ENCODE peak calls at places on chromosomes 7 and 10, in six cellular contexts. K is dorsolateral prefrontal cortex, X is brain microvascular endothelial cell, O is progenitor cell of endocrine pancreas, C is pancreas, M is NCI-H2081. G is an unnamed sample.
A peak's percentile ranks its signal among the peaks of the same experiment; 100 is the strongest.

GRCh38 chr7:158257516-158258410 is 329.9 kb downstream of the PTPRN2 start:
- DNase-seq in X (no peak), K (no peak), M (no peak), O (no peak), C (peak; percentile 55), G (no peak)

GRCh38 chr10:128438417-128439063 is 312.3 kb upstream of the MKI67 start:
- DNase-seq in M (no peak), K (no peak), O (no peak), X (no peak), C (no peak), G (no peak)

GRCh38 chr10:98074315-98074911 is 44.0 kb upstream of the CRTAC1 start:
- DNase-seq in C (no peak), M (no peak), X (peak; percentile 3), O (peak; percentile 21), K (no peak), G (peak; percentile 45)

GRCh38 chr7:25391295-25391861 is 163.1 kb upstream of the NPVF start:
- DNase-seq in X (peak; percentile 9), K (no peak), O (no peak), M (peak; percentile 15), C (no peak), G (peak; percentile 2)

GRCh38 chr7:28406192-28406591 is 6.1 kb upstream of the CREB5 start:
- DNase-seq in X (no peak), M (no peak), C (no peak), K (no peak), O (no peak), G (no peak)

GRCh38 chr7:152399344-152399743 is 36.5 kb downstream of the KMT2C start:
- DNase-seq in C (no peak), K (no peak), M (no peak), X (no peak), O (no peak), G (no peak)

GRCh38 chr7:132557489-132558044 is 18.7 kb downstream of the PLXNA4 start:
- DNase-seq in O (no peak), K (no peak), M (peak; percentile 2), C (no peak), X (no peak), G (peak; percentile 52)

GRCh38 chr7:68288099-68288498 is 1291.5 kb downstream of the TYW1 start:
- DNase-seq in C (no peak), O (no peak), M (peak; percentile 51), X (no peak), K (no peak), G (no peak)

GRCh38 chr7:266851-267840 is 22.8 kb upstream of the FOXL3 start:
- DNase-seq in O (no peak), C (peak; percentile 86), M (peak; percentile 68), K (no peak), X (no peak), G (peak; percentile 35)

GRCh38 chr10:17961551-17962422 is 10.1 kb downstream of the SLC39A12 start:
- DNase-seq in O (no peak), K (no peak), M (no peak), X (peak; percentile 33), C (no peak), G (no peak)

GRCh38 chr10:88428976-88429375 is 154.1 kb downstream of the RNLS start:
- DNase-seq in M (no peak), X (no peak), K (peak; percentile 18), C (no peak), O (no peak), G (no peak)

GRCh38 chr7:1717095-1717483 is 47.0 kb downstream of the ELFN1 start:
- DNase-seq in O (no peak), C (peak; percentile 33), K (no peak), X (no peak), M (no peak), G (no peak)

GRCh38 chr10:61029411-61029810 is 85.4 kb upstream of the RHOBTB1 start:
- DNase-seq in X (no peak), O (no peak), C (no peak), M (no peak), K (no peak), G (no peak)

GRCh38 chr7:125061776-125062397 is 132.3 kb upstream of the POT1 start:
- DNase-seq in X (peak; percentile 79), M (no peak), K (no peak), C (no peak), O (no peak), G (peak; percentile 68)

GRCh38 chr7:133572087-133572486 is 319.2 kb downstream of the EXOC4 start:
- DNase-seq in M (no peak), C (no peak), O (no peak), K (no peak), X (no peak), G (no peak)

GRCh38 chr10:35446439-35446838 is 110.1 kb downstream of the CCNY start:
- DNase-seq in X (no peak), M (no peak), C (no peak), O (no peak), K (no peak), G (no peak)

GRCh38 chr10:13839430-13839986 is 252.7 kb downstream of the PRPF18 start:
- DNase-seq in M (no peak), O (no peak), K (no peak), C (no peak), X (peak; percentile 93), G (peak; percentile 82)

GRCh38 chr7:30562498-30562897 is 32.2 kb upstream of the GARS1 start:
- DNase-seq in C (no peak), M (peak; percentile 36), X (peak; percentile 74), K (no peak), O (no peak), G (peak; percentile 89)

GRCh38 chr7:110388451-110388850 is 702.5 kb upstream of the LRRN3 start:
- DNase-seq in C (no peak), M (no peak), O (no peak), X (no peak), K (no peak), G (no peak)

GRCh38 chr7:48259463-48260280 is 88.4 kb downstream of the ABCA13 start:
- DNase-seq in K (no peak), C (no peak), O (no peak), X (no peak), M (no peak), G (no peak)

GRCh38 chr7:128893251-128894100 is 17.0 kb downstream of the KCP start:
- DNase-seq in K (no peak), X (no peak), C (peak; percentile 60), O (no peak), M (no peak), G (no peak)

GRCh38 chr7:100127866-100128601 is 1.3 kb downstream of the MBLAC1 start:
- DNase-seq in X (no peak), O (no peak), M (no peak), C (peak; percentile 81), K (no peak), G (peak; percentile 33)

GRCh38 chr10:113053881-113054280 is 103.8 kb downstream of the TCF7L2 start:
- DNase-seq in O (no peak), M (no peak), C (no peak), K (no peak), X (no peak), G (peak; percentile 94)

GRCh38 chr10:13717936-13718772 is 131.4 kb downstream of the PRPF18 start:
- DNase-seq in M (no peak), C (peak; percentile 90), K (no peak), O (peak; percentile 33), X (peak; percentile 90), G (no peak)

GRCh38 chr7:2785071-2785500 is 59.0 kb downstream of the GNA12 start:
- DNase-seq in X (peak; percentile 75), C (no peak), O (no peak), K (no peak), M (no peak), G (peak; percentile 83)

GRCh38 chr10:89283988-89284475 is 17.8 kb upstream of the IFIT2 start:
- DNase-seq in M (peak; percentile 36), X (no peak), O (no peak), C (no peak), K (no peak), G (no peak)

GRCh38 chr7:151269511-151269910 is 21.0 kb upstream of the SMARCD3 start:
- DNase-seq in O (no peak), X (no peak), C (no peak), M (no peak), K (no peak), G (no peak)

GRCh38 chr10:115278294-115278693 is 185.1 kb downstream of the ATRNL1 start:
- DNase-seq in C (no peak), K (no peak), M (no peak), O (no peak), X (no peak), G (no peak)

GRCh38 chr7:100119701-100120517 is 475 bp downstream of the CNPY4 start:
- DNase-seq in M (no peak), K (peak; percentile 59), O (no peak), X (peak; percentile 55), C (peak; percentile 56), G (no peak)

GRCh38 chr7:107232568-107233090 is 63.8 kb downstream of the HBP1 start:
- DNase-seq in M (no peak), O (no peak), X (peak; percentile 67), C (no peak), K (no peak), G (no peak)

GRCh38 chr10:48802611-48803046 is 118.0 kb downstream of the WDFY4 start:
- DNase-seq in C (no peak), M (no peak), X (no peak), O (no peak), K (no peak), G (no peak)

GRCh38 chr7:68892211-68892610 is 706.1 kb upstream of the AUTS2 start:
- DNase-seq in M (no peak), C (no peak), K (no peak), X (no peak), O (no peak), G (no peak)